ENCODE peak calls at places on chromosomes 5 and 9, in six cellular contexts. Z is mesendoderm, Q is HS-5, M is GM23338, J is lower lobe of right lung, R is tibial artery. X is an unnamed sample.

GRCh38 chr5:139446956-139447779 is 7.8 kb upstream of the DNAJC18 start:
- DNase-seq in Z (no peak), Q (no peak), M (no peak), J (no peak), R (no peak), X (no peak)

GRCh38 chr5:37839441-37840035 is 303 bp downstream of the GDNF start:
- DNase-seq in Z (peak), Q (no peak), M (peak), J (no peak), R (peak), X (peak)

GRCh38 chr5:93571111-93571977 is 9.7 kb downstream of the NR2F1-AS1 start:
- DNase-seq in Z (no peak), Q (no peak), M (peak), J (no peak), R (no peak), X (no peak)

GRCh38 chr5:147835386-147835798 is 3.9 kb upstream of the SPINK1 start:
- DNase-seq in Z (no peak), Q (no peak), M (no peak), J (no peak), R (no peak), X (no peak)

GRCh38 chr5:142334548-142334947 is 9.7 kb upstream of the SPRY4 start:
- DNase-seq in Z (no peak), Q (no peak), M (no peak), J (no peak), R (no peak), X (no peak)

GRCh38 chr5:132464155-132464939 is 26.2 kb downstream of the IRF1 start:
- DNase-seq in Z (peak), Q (no peak), M (peak), J (no peak), R (peak), X (no peak)

GRCh38 chr5:142063878-142064331 is 44.7 kb upstream of the NDFIP1 start:
- DNase-seq in Z (peak), Q (no peak), M (peak), J (no peak), R (peak), X (peak)

GRCh38 chr5:87524217-87524616 is 111.5 kb upstream of the CCNH start:
- DNase-seq in Z (peak), Q (no peak), M (no peak), J (no peak), R (no peak), X (no peak)

GRCh38 chr5:95664204-95664786 is 17.7 kb downstream of the RFESD start:
- DNase-seq in Z (peak), Q (no peak), M (peak), J (no peak), R (no peak), X (no peak)

GRCh38 chr5:37896159-37896558 is 56.3 kb upstream of the GDNF start:
- DNase-seq in Z (no peak), Q (no peak), M (no peak), J (no peak), R (no peak), X (no peak)

GRCh38 chr5:120396186-120396585 is 67.9 kb upstream of the PRR16 start:
- DNase-seq in Z (no peak), Q (peak), M (no peak), J (no peak), R (no peak), X (no peak)

GRCh38 chr5:109689740-109690455 is at the start of gene MAN2A1:
- DNase-seq in Z (peak), Q (peak), M (peak), J (peak), R (peak), X (peak)

GRCh38 chr5:171926311-171926710 is 80.1 kb downstream of the FBXW11 start:
- DNase-seq in Z (peak), Q (no peak), M (peak), J (no peak), R (no peak), X (no peak)

GRCh38 chr9:109497193-109498165 is 628 bp downstream of the PTPN3 start:
- DNase-seq in Z (no peak), Q (no peak), M (peak), J (no peak), R (no peak), X (no peak)

GRCh38 chr9:132351404-132352050 is 3.3 kb downstream of the SETX start:
- DNase-seq in Z (no peak), Q (no peak), M (no peak), J (no peak), R (no peak), X (no peak)

GRCh38 chr9:107484117-107484723 is 5.3 kb downstream of the KLF4 start:
- DNase-seq in Z (peak), Q (peak), M (peak), J (no peak), R (no peak), X (no peak)

GRCh38 chr5:66021585-66021984 is 95.2 kb downstream of the ERBIN start:
- DNase-seq in Z (no peak), Q (no peak), M (no peak), J (no peak), R (no peak), X (no peak)

GRCh38 chr5:122099060-122099790 is 21.2 kb upstream of the LOX start:
- DNase-seq in Z (peak), Q (no peak), M (no peak), J (no peak), R (no peak), X (no peak)

GRCh38 chr9:125475385-125475784 is 213.8 kb downstream of the GAPVD1 start:
- DNase-seq in Z (no peak), Q (no peak), M (no peak), J (peak), R (no peak), X (no peak)

GRCh38 chr5:37501152-37501551 is 122.0 kb downstream of the WDR70 start:
- DNase-seq in Z (no peak), Q (no peak), M (no peak), J (no peak), R (no peak), X (no peak)

GRCh38 chr5:113293068-113293571 is 141.7 kb downstream of the TSSK1B start:
- DNase-seq in Z (peak), Q (no peak), M (peak), J (no peak), R (no peak), X (no peak)

GRCh38 chr9:72565535-72565934 is 44.1 kb downstream of the TMC1 start:
- DNase-seq in Z (no peak), Q (no peak), M (no peak), J (no peak), R (no peak), X (no peak)

GRCh38 chr5:138725885-138726457 is 27.3 kb upstream of the CTNNA1 start:
- DNase-seq in Z (no peak), Q (no peak), M (no peak), J (no peak), R (no peak), X (no peak)

GRCh38 chr5:110354341-110354740 is 372.1 kb downstream of the TMEM232 start:
- DNase-seq in Z (no peak), Q (no peak), M (no peak), J (no peak), R (no peak), X (no peak)

GRCh38 chr5:10689391-10690081 is 71.5 kb downstream of the DAP start:
- DNase-seq in Z (peak), Q (no peak), M (peak), J (no peak), R (peak), X (no peak)

GRCh38 chr5:2802693-2803365 is 51.4 kb upstream of the IRX2 start:
- DNase-seq in Z (no peak), Q (no peak), M (no peak), J (no peak), R (no peak), X (no peak)

GRCh38 chr5:133113331-133114061 is 61.7 kb downstream of the HSPA4 start:
- DNase-seq in Z (no peak), Q (no peak), M (no peak), J (no peak), R (no peak), X (peak)

GRCh38 chr9:93657331-93658111 is 81.1 kb downstream of the PHF2 start:
- DNase-seq in Z (no peak), Q (no peak), M (no peak), J (peak), R (peak), X (peak)

GRCh38 chr9:107242073-107243063 is 40.7 kb upstream of the RAD23B start:
- DNase-seq in Z (peak), Q (no peak), M (no peak), J (no peak), R (no peak), X (no peak)

GRCh38 chr9:93107151-93107824 is 11.3 kb downstream of the CARD19 start:
- DNase-seq in Z (no peak), Q (no peak), M (no peak), J (peak), R (peak), X (peak)

GRCh38 chr9:121743441-121744001 is 92.1 kb downstream of the DAB2IP start:
- DNase-seq in Z (peak), Q (no peak), M (peak), J (peak), R (peak), X (peak)

X was measured in posterior vena cava.